ENCODE peak calls at places on chromosome 15, in six cellular contexts. U is RWPE1; F is CD4-positive, alpha-beta T cell; D is NCI-H748 treated with DMSO at 0.1 percent for 48 hours; S is dorsolateral prefrontal cortex; N is stimulated activated CD4-positive, alpha-beta T cell treated with anti-CD3 and anti-CD28 coated beads, Interleukin-15, amount 100 ng/mL, for 1 hour. T is an unnamed sample.

GRCh38 chr15:68312701-68313204 is 35.2 kb downstream of the FEM1B start:
- DNase-seq in U (peak; percentile 33), F (no peak), D (no peak), S (peak; percentile 34), N (no peak), T (no peak)

GRCh38 chr15:40344631-40345120 is 3.9 kb upstream of the CCDC9B start:
- DNase-seq in U (peak; percentile 59), F (peak; percentile 61), D (peak; percentile 8), S (peak; percentile 69), N (peak; percentile 40), T (no peak)

GRCh38 chr15:78209646-78210348 is 24.6 kb downstream of the ACSBG1 start:
- DNase-seq in U (no peak), F (no peak), D (no peak), S (no peak), N (no peak), T (no peak)

GRCh38 chr15:28184166-28184565 is 85.1 kb upstream of the OCA2 start:
- DNase-seq in U (no peak), F (no peak), D (no peak), S (no peak), N (no peak), T (no peak)

GRCh38 chr15:101178414-101178813 is 73.4 kb downstream of the CHSY1 start:
- DNase-seq in U (no peak), F (no peak), D (no peak), S (no peak), N (no peak), T (no peak)

GRCh38 chr15:87591042-87591441 is 665.5 kb downstream of the NTRK3 start:
- DNase-seq in U (no peak), F (no peak), D (no peak), S (no peak), N (no peak), T (no peak)

GRCh38 chr15:45091161-45091560 is 22.8 kb downstream of the DUOX2 start:
- DNase-seq in U (no peak), F (no peak), D (no peak), S (no peak), N (no peak), T (no peak)

GRCh38 chr15:51619331-51620033 is 3.1 kb downstream of the DMXL2 start:
- DNase-seq in U (no peak), F (no peak), D (no peak), S (no peak), N (no peak), T (no peak)

T was measured in putamen.